ENCODE peak calls at places on chromosomes 7 and 10, in nine cellular contexts. F is HL-60; E is sciatic nerve; W is stimulated activated CD8-positive, alpha-beta memory T cell treated with anti-CD3 and anti-CD28 coated beads, Interleukin-2, amount 100 ng/mL, for 48 hours; S is fibroblast of lung; Q is brain microvascular endothelial cell; U is posterior cingulate gyrus; N is ACHN; A is KBM-7. M is an unnamed sample.

GRCh38 chr10:78952018-78952417 is 116.7 kb upstream of the ZMIZ1 start:
- DNase-seq in F (no peak), E (no peak), W (no peak), S (no peak), Q (no peak), U (no peak), N (no peak), A (no peak), M (no peak)

GRCh38 chr7:43463401-43463980 is 119.4 kb upstream of the STK17A start:
- DNase-seq in F (no peak), E (no peak), W (no peak), S (peak), Q (no peak), U (no peak), N (no peak), A (no peak), M (no peak)

GRCh38 chr10:97734021-97734420 is 2.9 kb upstream of the ZFYVE27 start:
- DNase-seq in F (no peak), E (no peak), W (no peak), S (no peak), Q (no peak), U (no peak), N (no peak), A (no peak), M (no peak)

GRCh38 chr7:51123322-51124021 is 193.1 kb downstream of the COBL start:
- DNase-seq in F (no peak), E (no peak), W (peak), S (peak), Q (peak), U (peak), N (peak), A (no peak), M (no peak)

GRCh38 chr7:34845666-34846361 is 187.8 kb downstream of the NPSR1 start:
- DNase-seq in F (no peak), E (no peak), W (no peak), S (peak), Q (peak), U (no peak), N (no peak), A (no peak), M (no peak)

GRCh38 chr10:21364196-21365114 is 161.0 kb downstream of the SKIDA1 start:
- DNase-seq in F (no peak), E (no peak), W (no peak), S (peak), Q (peak), U (no peak), N (peak), A (no peak), M (peak)

GRCh38 chr10:32180354-32181280 is 124.4 kb upstream of the KIF5B start:
- DNase-seq in F (no peak), E (no peak), W (no peak), S (no peak), Q (no peak), U (no peak), N (no peak), A (no peak), M (no peak)

GRCh38 chr10:6219494-6219836 is 16.7 kb downstream of the PFKFB3 start:
- DNase-seq in F (no peak), E (no peak), W (no peak), S (no peak), Q (no peak), U (peak), N (no peak), A (no peak), M (no peak)

GRCh38 chr10:25028711-25029110 is 12.3 kb downstream of the THNSL1 start:
- DNase-seq in F (no peak), E (no peak), W (no peak), S (peak), Q (no peak), U (no peak), N (no peak), A (no peak), M (no peak)

GRCh38 chr7:26399747-26400146 is 108.1 kb downstream of the SNX10 start:
- DNase-seq in F (no peak), E (no peak), W (no peak), S (no peak), Q (no peak), U (no peak), N (no peak), A (no peak), M (no peak)

GRCh38 chr10:50281967-50282522 is 30.7 kb upstream of the ASAH2 start:
- DNase-seq in F (no peak), E (no peak), W (no peak), S (no peak), Q (no peak), U (no peak), N (no peak), A (no peak), M (no peak)

GRCh38 chr7:6106140-6106904 is 75.1 kb downstream of the ANKRD61 start:
- DNase-seq in F (peak), E (no peak), W (no peak), S (peak), Q (peak), U (no peak), N (peak), A (peak), M (no peak)

GRCh38 chr10:72730462-72730861 is 38.5 kb downstream of the MCU start:
- DNase-seq in F (no peak), E (no peak), W (no peak), S (peak), Q (no peak), U (no peak), N (no peak), A (no peak), M (no peak)

GRCh38 chr7:128389815-128390329 is 19.9 kb downstream of the IMPDH1 start:
- DNase-seq in F (no peak), E (no peak), W (no peak), S (no peak), Q (no peak), U (no peak), N (no peak), A (no peak), M (no peak)

GRCh38 chr7:69892790-69893189 is 294.5 kb downstream of the AUTS2 start:
- DNase-seq in F (no peak), E (no peak), W (no peak), S (no peak), Q (no peak), U (no peak), N (no peak), A (no peak), M (no peak)

GRCh38 chr7:659996-660395 is 66.5 kb upstream of the DNAAF5 start:
- DNase-seq in F (no peak), E (no peak), W (no peak), S (no peak), Q (no peak), U (peak), N (no peak), A (no peak), M (no peak)

GRCh38 chr10:58477122-58477521 is 35.5 kb upstream of the BICC1 start:
- DNase-seq in F (no peak), E (peak), W (no peak), S (peak), Q (peak), U (no peak), N (no peak), A (peak), M (no peak)

GRCh38 chr10:123972481-123973401 is 81.1 kb upstream of the CPXM2 start:
- DNase-seq in F (no peak), E (no peak), W (no peak), S (no peak), Q (no peak), U (peak), N (no peak), A (no peak), M (no peak)

GRCh38 chr10:58516118-58516517 is 3.4 kb downstream of the BICC1 start:
- DNase-seq in F (no peak), E (no peak), W (no peak), S (peak), Q (no peak), U (no peak), N (peak), A (no peak), M (no peak)

GRCh38 chr7:139720705-139721231 is 57.0 kb downstream of the HIPK2 start:
- DNase-seq in F (no peak), E (no peak), W (no peak), S (no peak), Q (no peak), U (no peak), N (no peak), A (no peak), M (no peak)

GRCh38 chr10:44235363-44235762 is 149.5 kb downstream of the CXCL12 start:
- DNase-seq in F (no peak), E (no peak), W (no peak), S (no peak), Q (no peak), U (no peak), N (no peak), A (no peak), M (no peak)

GRCh38 chr7:33590902-33591301 is 314.4 kb upstream of the BMPER start:
- DNase-seq in F (no peak), E (no peak), W (no peak), S (peak), Q (peak), U (no peak), N (no peak), A (no peak), M (no peak)

GRCh38 chr10:53315709-53316108 is 543.1 kb upstream of the MBL2 start:
- DNase-seq in F (no peak), E (no peak), W (no peak), S (peak), Q (peak), U (no peak), N (peak), A (no peak), M (no peak)